ENCODE peak calls at places on chromosomes 13 and 19, in eight cellular contexts. S is PC-9, K is lower lobe of right lung, T is fibroblast of lung, Q is mucosa of descending colon, C is tibial nerve, Y is GM23248, N is heart left ventricle. O is an unnamed sample. For H3K4me1, the result is how much of the 10 kb centered on the place peaks cover.

GRCh38 chr13:76286178-76286577 is 600.0 kb downstream of the KCTD12 start:
- DNase-seq in K (no peak), S (no peak), C (no peak), N (no peak), Y (peak), T (peak), Q (no peak), O (no peak)

GRCh38 chr19:46408611-46409039 is 4.7 kb downstream of the CCDC8 start:
- DNase-seq in Y (peak), T (no peak), C (no peak), S (no peak), K (peak), Q (peak), N (peak), O (no peak)

GRCh38 chr19:56309511-56310185 is 5.0 kb downstream of the ZSCAN5A start:
- DNase-seq in Y (peak), C (no peak), Q (peak), S (no peak), N (peak), K (peak), T (peak), O (peak)

GRCh38 chr13:80458546-80458945 is 117.6 kb upstream of the SPRY2 start:
- DNase-seq in C (no peak), N (no peak), T (no peak), Q (no peak), K (no peak), S (no peak), Y (no peak), O (no peak)

GRCh38 chr13:48159436-48160225 is 64.7 kb upstream of the MED4 start:
- DNase-seq in Q (no peak), T (peak), N (no peak), S (no peak), K (no peak), Y (peak), C (no peak), O (peak)

GRCh38 chr19:15129856-15130580 is 22.8 kb downstream of the SYDE1 start:
- DNase-seq in T (no peak), S (peak), Y (no peak), Q (no peak), K (no peak), C (no peak), N (no peak), O (no peak)

GRCh38 chr19:14381689-14382474 is 638 bp downstream of the ADGRE5 start:
- DNase-seq in S (peak), N (peak), Q (peak), K (peak), T (peak), C (no peak), Y (peak), O (peak)

GRCh38 chr13:79799466-79799865 is 318.5 kb downstream of the NDFIP2 start:
- DNase-seq in Q (no peak), K (no peak), T (no peak), C (no peak), N (no peak), S (no peak), Y (no peak), O (no peak)

GRCh38 chr19:45913874-45914830 is at the start of gene NANOS2:
- DNase-seq in Q (no peak), K (no peak), N (no peak), C (no peak), T (no peak), Y (no peak), S (no peak), O (no peak)

GRCh38 chr19:6997679-6998445 is 23.4 kb downstream of the MBD3L2B start:
- DNase-seq in S (no peak), K (no peak), T (no peak), N (no peak), Q (peak), C (no peak), Y (peak), O (no peak)

GRCh38 chr19:8363803-8364771 is at the start of gene ANGPTL4:
- DNase-seq in N (peak), S (no peak), T (peak), K (peak), Q (peak), Y (peak), C (peak), O (no peak)

GRCh38 chr19:57276430-57276829 is 3.9 kb upstream of the ZNF460 start:
- DNase-seq in C (no peak), N (no peak), T (no peak), Y (no peak), K (no peak), Q (no peak), S (no peak), O (no peak)

GRCh38 chr19:55179570-55180484 is at the start of gene SYT5:
- DNase-seq in Y (peak), K (no peak), N (peak), T (no peak), C (no peak), Q (peak), S (no peak), O (peak)

GRCh38 chr13:106484755-106485193 is 50.7 kb downstream of the EFNB2 start:
- DNase-seq in K (no peak), C (no peak), T (peak), Q (no peak), S (no peak), Y (no peak), N (peak), O (no peak)

GRCh38 chr19:55312621-55313117 is 12.5 kb downstream of the TMEM150B start:
- DNase-seq in Q (no peak), T (no peak), S (no peak), Y (no peak), K (no peak), C (no peak), N (no peak), O (no peak)

GRCh38 chr13:50277127-50277526 is 261.9 kb downstream of the KCNRG start:
- DNase-seq in K (no peak), T (no peak), S (no peak), C (no peak), Q (no peak), N (no peak), Y (no peak), O (no peak)

GRCh38 chr13:60329221-60329983 is 67.6 kb upstream of the TDRD3 start:
- DNase-seq in S (no peak), Y (peak), N (no peak), K (peak), C (no peak), T (peak), Q (peak), O (peak)

GRCh38 chr19:10471909-10472308 is 31.2 kb downstream of the KEAP1 start:
- DNase-seq in K (no peak), Q (no peak), Y (peak), S (no peak), N (no peak), C (no peak), T (peak), O (peak)

DNA sequence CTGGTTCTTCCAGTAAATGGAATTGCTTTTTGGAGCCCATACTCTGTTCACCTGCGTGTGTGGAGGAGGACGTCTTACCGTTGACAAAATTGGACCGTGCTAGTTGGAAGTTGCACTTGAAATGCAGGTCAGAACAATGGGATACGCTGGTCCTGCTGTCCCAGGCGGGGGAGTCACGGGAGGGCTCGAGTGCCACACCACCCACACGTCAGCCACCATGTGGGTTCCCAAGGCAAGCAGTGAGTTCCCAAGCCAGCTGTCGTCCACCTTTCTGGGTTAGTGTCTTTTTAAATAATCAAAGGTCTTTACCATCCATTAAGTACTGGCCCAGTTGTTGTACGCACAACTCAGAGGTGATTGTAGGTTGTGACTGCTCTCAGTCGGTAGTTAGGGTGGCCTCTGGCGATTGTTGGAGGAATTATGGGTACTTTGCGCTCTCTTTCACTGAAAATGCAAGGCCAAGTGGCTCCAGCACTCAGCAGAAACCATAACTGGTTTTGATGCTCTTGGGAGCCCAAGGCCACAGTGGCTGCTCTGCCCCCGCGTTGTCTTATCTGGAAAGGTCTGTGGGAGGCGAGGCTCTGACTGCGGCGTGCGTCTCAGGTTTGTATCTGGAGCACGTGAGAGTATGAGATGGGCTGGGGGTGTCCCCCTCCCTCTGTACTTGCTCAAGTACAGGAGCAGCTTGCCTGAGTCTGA is 14.2 kb downstream of the ATP11A start:
- DNase-seq in Y (no peak), N (no peak), T (no peak), Q (no peak), S (no peak), K (no peak), C (no peak), O (no peak)
- H3K4me1 ChIP-seq in Y (under half), N (under half), T (under half), Q (under half), S (under half), K (under half), C (under half), O (under half)

GRCh38 chr19:47614559-47614958 is 5.6 kb downstream of the BICRA start:
- DNase-seq in C (no peak), N (no peak), S (no peak), Q (no peak), Y (no peak), T (no peak), K (no peak), O (no peak)

GRCh38 chr19:47615714-47616113 is 6.8 kb downstream of the BICRA start:
- DNase-seq in Y (no peak), Q (no peak), N (no peak), S (peak), C (no peak), T (no peak), K (no peak), O (no peak)

GRCh38 chr19:47610902-47611301 is 2.0 kb downstream of the BICRA start:
- DNase-seq in N (peak), Q (peak), T (no peak), C (no peak), K (no peak), Y (peak), S (no peak), O (no peak)

GRCh38 chr19:47615230-47615629 is 6.3 kb downstream of the BICRA start:
- DNase-seq in T (no peak), S (peak), N (no peak), Y (no peak), K (no peak), Q (no peak), C (no peak), O (no peak)

DNA sequence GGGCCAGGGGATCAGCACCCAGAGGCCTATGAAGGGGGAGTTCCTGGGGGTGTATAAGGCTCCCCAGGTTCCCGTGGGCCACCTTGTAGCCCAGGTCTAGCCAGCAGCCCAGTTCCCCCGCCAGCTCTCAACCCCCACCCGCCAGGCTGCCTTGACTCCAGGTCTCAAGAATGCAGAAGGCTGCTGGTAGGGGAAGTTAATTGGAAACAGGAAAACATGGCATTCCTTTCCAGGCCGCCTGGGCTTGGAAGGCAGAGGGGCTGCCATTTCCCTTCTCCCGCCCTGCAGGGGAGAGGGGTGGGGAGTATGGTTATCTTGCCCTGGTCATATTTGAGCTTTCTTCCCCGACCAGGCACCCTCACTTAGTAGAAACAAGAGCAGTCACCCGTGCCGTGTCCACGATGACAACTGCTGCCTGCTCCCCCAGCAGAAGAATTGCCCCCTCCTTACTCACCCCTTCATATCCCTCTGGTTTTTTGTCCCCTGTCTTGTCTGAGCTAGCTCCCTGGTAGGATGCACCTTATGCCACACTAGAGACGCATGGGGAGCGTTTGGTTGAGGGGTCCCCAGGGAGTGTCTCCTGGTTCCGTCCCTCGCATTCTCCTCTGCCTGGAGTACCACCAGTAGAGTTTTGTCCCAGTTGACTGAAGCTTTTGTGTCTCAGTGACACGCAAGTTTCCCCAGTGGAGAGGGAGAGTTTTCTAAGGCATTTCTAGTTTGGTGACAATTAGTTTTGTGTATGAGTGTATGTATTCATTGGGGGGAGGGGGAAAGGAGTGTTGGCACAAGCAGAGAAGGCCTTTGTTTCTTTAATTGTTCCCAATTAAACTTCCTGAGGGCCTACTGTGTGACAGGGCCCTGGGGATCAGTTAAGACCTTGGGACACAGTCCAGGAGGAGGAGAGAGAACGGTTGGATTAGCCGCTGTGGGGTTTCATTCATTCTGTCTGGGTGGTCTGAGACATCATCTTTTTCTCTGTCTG is 4.5 kb downstream of the BICRA start:
- DNase-seq in C (no peak), N (no peak), Q (no peak), Y (peak), K (no peak), S (no peak), T (peak), O (no peak)
- H3K4me1 ChIP-seq in C (half or more), N (under half), Q (under half), Y (under half), K (under half), S (under half), T (under half), O (under half)

DNA sequence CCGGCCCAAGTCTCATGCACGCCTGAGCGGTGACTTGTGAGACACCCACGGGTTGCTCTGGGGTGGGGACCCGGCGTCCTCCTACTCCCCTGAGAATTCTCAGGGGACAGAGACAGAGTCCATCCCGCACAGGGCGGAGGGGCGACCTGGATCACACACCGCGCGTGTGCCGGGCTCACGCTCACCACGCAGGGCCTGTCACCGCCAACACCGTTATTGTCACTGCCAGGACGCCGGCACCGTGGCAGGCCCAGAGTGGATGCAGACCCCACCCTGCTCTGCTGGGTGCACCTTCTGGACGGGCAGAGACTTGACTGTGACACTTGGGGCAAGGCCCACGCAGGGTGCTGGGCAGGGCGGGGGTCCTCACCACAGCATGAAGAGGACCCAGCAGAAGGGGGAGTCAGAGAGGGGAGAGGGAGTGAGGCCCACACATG is 16.2 kb downstream of the MOB3A start:
- DNase-seq in S (no peak), T (no peak), C (no peak), K (no peak), Q (no peak), Y (no peak), N (no peak), O (no peak)
- H3K4me1 ChIP-seq in S (under half), T (under half), C (under half), K (under half), Q (under half), Y (under half), N (under half), O (under half)

GRCh38 chr19:4088975-4089374 is 22.3 kb upstream of the ZBTB7A start:
- DNase-seq in Q (no peak), N (no peak), S (no peak), Y (no peak), C (no peak), T (no peak), K (no peak), O (no peak)
- H3K4me1 ChIP-seq in Q (under half), N (under half), S (under half), Y (under half), C (under half), T (under half), K (under half), O (under half)

GRCh38 chr19:39074205-39074692 is 9.9 kb upstream of the ACP7 start:
- DNase-seq in Y (no peak), K (no peak), T (no peak), N (no peak), Q (no peak), C (no peak), S (no peak), O (no peak)
- H3K4me1 ChIP-seq in Y (under half), K (under half), T (under half), N (under half), Q (under half), C (under half), S (half or more), O (under half)

DNA sequence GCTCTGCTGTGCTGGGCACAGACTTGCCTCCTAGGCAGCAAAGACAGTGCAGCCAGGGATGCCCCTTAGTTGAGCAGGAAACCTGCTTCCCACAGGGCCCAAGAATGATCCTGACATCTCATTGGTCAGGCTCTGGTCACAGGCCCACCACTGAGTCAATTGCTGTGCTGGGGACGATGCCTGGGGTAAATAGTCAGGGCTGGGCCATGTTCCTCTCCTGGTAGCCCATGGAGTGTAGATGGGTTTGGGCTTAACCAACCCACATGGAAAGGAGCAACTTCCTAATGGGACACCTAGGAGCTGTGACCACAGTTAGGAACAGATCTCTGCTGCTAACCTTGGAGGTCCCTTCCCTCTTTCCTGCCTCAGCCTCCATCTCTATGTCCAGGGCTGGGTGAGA is 212.5 kb upstream of the ZNF536 start:
- DNase-seq in Q (no peak), C (no peak), Y (no peak), N (no peak), S (no peak), K (no peak), T (no peak), O (no peak)
- H3K4me1 ChIP-seq in Q (under half), C (under half), Y (under half), N (under half), S (under half), K (under half), T (under half), O (under half)

GRCh38 chr19:17078920-17079709 is 3.5 kb downstream of the MYO9B start:
- DNase-seq in S (no peak), K (no peak), Y (peak), C (no peak), N (no peak), T (no peak), Q (no peak), O (no peak)
- H3K4me1 ChIP-seq in S (under half), K (half or more), Y (under half), C (half or more), N (half or more), T (under half), Q (under half), O (under half)

GRCh38 chr13:98305670-98306069 is 128.6 kb upstream of the RNF113B start:
- DNase-seq in S (no peak), C (no peak), K (no peak), N (no peak), Q (no peak), Y (no peak), T (no peak), O (no peak)

GRCh38 chr13:98307744-98308524 is 130.9 kb upstream of the RNF113B start:
- DNase-seq in T (peak), C (no peak), Y (no peak), Q (no peak), K (no peak), N (peak), S (no peak), O (no peak)

GRCh38 chr13:98308525-98308911 is 131.4 kb upstream of the RNF113B start:
- DNase-seq in N (no peak), Y (no peak), Q (no peak), S (no peak), T (no peak), K (no peak), C (no peak), O (no peak)

GRCh38 chr13:98309569-98310335 is 132.7 kb upstream of the RNF113B start:
- DNase-seq in Y (no peak), T (no peak), S (no peak), K (no peak), N (no peak), Q (no peak), C (no peak), O (peak)

DNA sequence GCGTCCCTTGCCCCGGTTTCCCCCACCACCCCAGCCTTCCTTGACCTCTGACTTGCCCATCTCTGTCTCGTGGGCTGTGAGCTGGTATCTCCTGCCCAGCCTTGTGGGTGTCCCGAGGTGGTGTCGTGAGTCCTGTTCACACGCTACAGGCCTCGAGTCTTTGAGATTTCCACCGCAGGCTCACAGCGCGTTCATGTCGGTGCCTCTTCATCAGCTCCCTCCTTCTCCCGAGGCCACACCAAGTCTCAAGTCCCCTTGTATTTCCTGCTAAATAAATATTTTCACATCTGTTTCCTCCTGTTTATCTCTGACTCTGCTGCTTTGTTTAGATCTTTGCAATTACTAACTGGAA is 130.3 kb upstream of the RNF113B start:
- DNase-seq in K (no peak), T (no peak), C (no peak), Q (no peak), Y (no peak), S (no peak), N (peak), O (no peak)
- H3K4me1 ChIP-seq in K (under half), T (under half), C (under half), Q (under half), Y (under half), S (under half), N (under half), O (under half)